ENCODE peak calls at places on chromosomes 7 and 10, in seven cellular contexts. One of them, this sample, is unnamed.

GRCh38 chr7:143227806-143228205 is 6.0 kb downstream of the TAS2R40 start:
- DNase-seq in heart left ventricle: no peak
- DNase-seq in stomach: no peak
- DNase-seq in spleen: no peak
- DNase-seq in gastrocnemius medialis: no peak
- DNase-seq in A549: no peak
- DNase-seq in esophagus squamous epithelium: no peak
- DNase-seq in this sample: no peak

GRCh38 chr10:17607603-17608332 is 9.4 kb downstream of the HACD1 start:
- DNase-seq in esophagus squamous epithelium: no peak
- DNase-seq in heart left ventricle: no peak
- DNase-seq in A549: peak
- DNase-seq in spleen: no peak
- DNase-seq in gastrocnemius medialis: no peak
- DNase-seq in stomach: no peak
- DNase-seq in this sample: no peak

GRCh38 chr10:44323838-44324237 is 61.1 kb downstream of the CXCL12 start:
- DNase-seq in heart left ventricle: no peak
- DNase-seq in gastrocnemius medialis: no peak
- DNase-seq in spleen: no peak
- DNase-seq in A549: no peak
- DNase-seq in stomach: no peak
- DNase-seq in esophagus squamous epithelium: no peak
- DNase-seq in this sample: no peak

GRCh38 chr7:1434891-1435670 is 24.2 kb downstream of the MICALL2 start:
- DNase-seq in gastrocnemius medialis: no peak
- DNase-seq in heart left ventricle: no peak
- DNase-seq in A549: no peak
- DNase-seq in esophagus squamous epithelium: no peak
- DNase-seq in stomach: no peak
- DNase-seq in spleen: no peak
- DNase-seq in this sample: no peak

GRCh38 chr10:110355181-110355831 is 50.6 kb upstream of the SMNDC1 start:
- DNase-seq in spleen: peak
- DNase-seq in A549: no peak
- DNase-seq in esophagus squamous epithelium: no peak
- DNase-seq in stomach: no peak
- DNase-seq in gastrocnemius medialis: no peak
- DNase-seq in heart left ventricle: no peak
- DNase-seq in this sample: no peak

GRCh38 chr7:768881-769504 is 41.9 kb upstream of the PRKAR1B start:
- DNase-seq in gastrocnemius medialis: peak
- DNase-seq in A549: no peak
- DNase-seq in stomach: peak
- DNase-seq in spleen: no peak
- DNase-seq in heart left ventricle: peak
- DNase-seq in esophagus squamous epithelium: no peak
- DNase-seq in this sample: no peak

GRCh38 chr7:25722856-25723255 is 429.1 kb upstream of the NFE2L3 start:
- DNase-seq in stomach: no peak
- DNase-seq in gastrocnemius medialis: no peak
- DNase-seq in esophagus squamous epithelium: no peak
- DNase-seq in heart left ventricle: no peak
- DNase-seq in A549: no peak
- DNase-seq in spleen: no peak
- DNase-seq in this sample: no peak

GRCh38 chr7:138875794-138876193 is 77.8 kb upstream of the ATP6V0A4 start:
- DNase-seq in gastrocnemius medialis: no peak
- DNase-seq in stomach: no peak
- DNase-seq in spleen: no peak
- DNase-seq in heart left ventricle: no peak
- DNase-seq in esophagus squamous epithelium: no peak
- DNase-seq in A549: no peak
- DNase-seq in this sample: no peak

GRCh38 chr10:72059843-72060822 is 28.2 kb downstream of the SPOCK2 start:
- DNase-seq in stomach: no peak
- DNase-seq in A549: no peak
- DNase-seq in gastrocnemius medialis: no peak
- DNase-seq in esophagus squamous epithelium: no peak
- DNase-seq in heart left ventricle: no peak
- DNase-seq in spleen: no peak
- DNase-seq in this sample: no peak

GRCh38 chr7:158361326-158361946 is 226.2 kb downstream of the PTPRN2 start:
- DNase-seq in heart left ventricle: no peak
- DNase-seq in stomach: no peak
- DNase-seq in spleen: peak
- DNase-seq in A549: no peak
- DNase-seq in gastrocnemius medialis: no peak
- DNase-seq in esophagus squamous epithelium: no peak
- DNase-seq in this sample: peak

GRCh38 chr7:158358926-158359645 is 228.5 kb downstream of the PTPRN2 start:
- DNase-seq in heart left ventricle: no peak
- DNase-seq in spleen: peak
- DNase-seq in esophagus squamous epithelium: no peak
- DNase-seq in gastrocnemius medialis: no peak
- DNase-seq in A549: no peak
- DNase-seq in stomach: no peak
- DNase-seq in this sample: peak

GRCh38 chr7:158362912-158363905 is 224.4 kb downstream of the PTPRN2 start:
- DNase-seq in gastrocnemius medialis: no peak
- DNase-seq in heart left ventricle: no peak
- DNase-seq in stomach: no peak
- DNase-seq in A549: no peak
- DNase-seq in esophagus squamous epithelium: no peak
- DNase-seq in spleen: peak
- DNase-seq in this sample: no peak

GRCh38 chr7:158365332-158365731 is 222.3 kb downstream of the PTPRN2 start:
- DNase-seq in gastrocnemius medialis: no peak
- DNase-seq in A549: no peak
- DNase-seq in heart left ventricle: no peak
- DNase-seq in stomach: no peak
- DNase-seq in spleen: peak
- DNase-seq in esophagus squamous epithelium: no peak
- DNase-seq in this sample: no peak

GRCh38 chr7:158362001-158362400 is 225.6 kb downstream of the PTPRN2 start:
- DNase-seq in stomach: no peak
- DNase-seq in heart left ventricle: no peak
- DNase-seq in A549: no peak
- DNase-seq in esophagus squamous epithelium: no peak
- DNase-seq in spleen: peak
- DNase-seq in gastrocnemius medialis: no peak
- DNase-seq in this sample: no peak
- TF ChIP-seq CTCF in stomach: no peak
- TF ChIP-seq CTCF in heart left ventricle: no peak
- TF ChIP-seq CTCF in A549: no peak
- TF ChIP-seq CTCF in esophagus squamous epithelium: no peak
- TF ChIP-seq CTCF in spleen: no peak
- TF ChIP-seq CTCF in gastrocnemius medialis: no peak
- TF ChIP-seq CTCF in this sample: no peak

GRCh38 chr7:70589590-70589989 is 542.4 kb upstream of the GALNT17 start:
- DNase-seq in gastrocnemius medialis: no peak
- DNase-seq in heart left ventricle: no peak
- DNase-seq in A549: no peak
- DNase-seq in stomach: no peak
- DNase-seq in esophagus squamous epithelium: no peak
- DNase-seq in spleen: no peak
- DNase-seq in this sample: no peak
- H3K4me3 ChIP-seq in gastrocnemius medialis: no peak
- H3K4me3 ChIP-seq in heart left ventricle: no peak
- H3K4me3 ChIP-seq in A549: no peak
- H3K4me3 ChIP-seq in stomach: no peak
- H3K4me3 ChIP-seq in esophagus squamous epithelium: no peak
- H3K4me3 ChIP-seq in spleen: no peak
- H3K4me3 ChIP-seq in this sample: no peak

DNA sequence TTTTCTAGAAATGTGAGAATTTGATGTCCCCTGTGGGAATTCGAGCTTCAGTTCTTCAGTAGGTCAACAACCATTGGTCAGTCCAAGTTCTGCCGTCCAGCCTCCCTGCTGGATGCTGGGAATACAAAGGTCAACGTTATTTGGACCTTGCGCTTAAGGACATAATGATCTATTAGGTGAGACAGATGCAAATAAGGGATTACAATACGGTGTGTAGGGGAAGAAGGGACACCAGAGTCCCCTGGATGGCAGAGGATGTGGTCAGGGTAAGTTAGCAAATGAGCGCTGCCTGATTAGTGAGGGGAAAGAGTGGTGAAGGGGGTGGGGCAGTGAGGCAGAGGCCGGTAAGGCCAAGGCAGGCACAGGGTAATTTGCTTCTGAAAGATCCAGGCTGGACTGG is 16.2 kb downstream of the CCNY start:
- DNase-seq in spleen: no peak
- DNase-seq in heart left ventricle: no peak
- DNase-seq in stomach: no peak
- DNase-seq in gastrocnemius medialis: no peak
- DNase-seq in A549: no peak
- DNase-seq in esophagus squamous epithelium: no peak
- DNase-seq in this sample: no peak
- TF ChIP-seq POLR2A in spleen: no peak
- TF ChIP-seq POLR2A in heart left ventricle: no peak
- TF ChIP-seq POLR2A in stomach: no peak
- TF ChIP-seq POLR2A in gastrocnemius medialis: no peak
- TF ChIP-seq POLR2A in A549: no peak
- TF ChIP-seq POLR2A in esophagus squamous epithelium: no peak
- TF ChIP-seq POLR2A in this sample: no peak

GRCh38 chr7:22109761-22110160 is 164.1 kb upstream of the CDCA7L start:
- DNase-seq in stomach: peak
- DNase-seq in gastrocnemius medialis: no peak
- DNase-seq in A549: peak
- DNase-seq in esophagus squamous epithelium: no peak
- DNase-seq in spleen: no peak
- DNase-seq in heart left ventricle: no peak
- DNase-seq in this sample: no peak
- TF ChIP-seq CTCF in stomach: no peak
- TF ChIP-seq CTCF in gastrocnemius medialis: no peak
- TF ChIP-seq CTCF in A549: no peak
- TF ChIP-seq CTCF in esophagus squamous epithelium: no peak
- TF ChIP-seq CTCF in spleen: no peak
- TF ChIP-seq CTCF in heart left ventricle: no peak
- TF ChIP-seq CTCF in this sample: no peak

This sample was measured in lower leg skin.